ENCODE peak calls at places on chromosomes 11 and 22, in eight cellular contexts. One of them, this sample, is unnamed.

GRCh38 chr11:62666259-62666926 is 1.3 kb downstream of the CSKMT start:
- DNase-seq in hippocampal formation: no peak
- DNase-seq in effector memory CD4-positive, alpha-beta T cell: no peak
- DNase-seq in Kasumi-1: no peak
- DNase-seq in GM23248: peak
- DNase-seq in activated naive CD8-positive, alpha-beta T cell treated with anti-CD3 and anti-CD28 coated beads, Interleukin-2, amount 50 U/mL, for 24 hours: no peak
- DNase-seq in GM13976: no peak
- DNase-seq in stimulated activated CD8-positive, alpha-beta memory T cell treated with anti-CD3 and anti-CD28 coated beads, Interleukin-2, amount 100 ng/mL, for 48 hours: no peak
- DNase-seq in this sample: no peak

GRCh38 chr11:36030707-36031365 is 87.0 kb downstream of the LDLRAD3 start:
- DNase-seq in hippocampal formation: no peak
- DNase-seq in GM13976: no peak
- DNase-seq in stimulated activated CD8-positive, alpha-beta memory T cell treated with anti-CD3 and anti-CD28 coated beads, Interleukin-2, amount 100 ng/mL, for 48 hours: no peak
- DNase-seq in effector memory CD4-positive, alpha-beta T cell: no peak
- DNase-seq in GM23248: peak
- DNase-seq in Kasumi-1: no peak
- DNase-seq in activated naive CD8-positive, alpha-beta T cell treated with anti-CD3 and anti-CD28 coated beads, Interleukin-2, amount 50 U/mL, for 24 hours: no peak
- DNase-seq in this sample: no peak

GRCh38 chr11:33695051-33695566 is 5.5 kb downstream of the C11orf91 start:
- DNase-seq in stimulated activated CD8-positive, alpha-beta memory T cell treated with anti-CD3 and anti-CD28 coated beads, Interleukin-2, amount 100 ng/mL, for 48 hours: no peak
- DNase-seq in activated naive CD8-positive, alpha-beta T cell treated with anti-CD3 and anti-CD28 coated beads, Interleukin-2, amount 50 U/mL, for 24 hours: no peak
- DNase-seq in Kasumi-1: no peak
- DNase-seq in GM13976: no peak
- DNase-seq in hippocampal formation: no peak
- DNase-seq in effector memory CD4-positive, alpha-beta T cell: no peak
- DNase-seq in GM23248: no peak
- DNase-seq in this sample: no peak

GRCh38 chr11:33211153-33211552 is 46.0 kb upstream of the HIPK3 start:
- DNase-seq in GM23248: no peak
- DNase-seq in hippocampal formation: no peak
- DNase-seq in GM13976: no peak
- DNase-seq in effector memory CD4-positive, alpha-beta T cell: no peak
- DNase-seq in stimulated activated CD8-positive, alpha-beta memory T cell treated with anti-CD3 and anti-CD28 coated beads, Interleukin-2, amount 100 ng/mL, for 48 hours: no peak
- DNase-seq in Kasumi-1: peak
- DNase-seq in activated naive CD8-positive, alpha-beta T cell treated with anti-CD3 and anti-CD28 coated beads, Interleukin-2, amount 50 U/mL, for 24 hours: no peak
- DNase-seq in this sample: no peak

GRCh38 chr22:45251828-45252227 is 11.1 kb upstream of the KIAA0930 start:
- DNase-seq in GM23248: no peak
- DNase-seq in GM13976: no peak
- DNase-seq in stimulated activated CD8-positive, alpha-beta memory T cell treated with anti-CD3 and anti-CD28 coated beads, Interleukin-2, amount 100 ng/mL, for 48 hours: no peak
- DNase-seq in effector memory CD4-positive, alpha-beta T cell: no peak
- DNase-seq in activated naive CD8-positive, alpha-beta T cell treated with anti-CD3 and anti-CD28 coated beads, Interleukin-2, amount 50 U/mL, for 24 hours: no peak
- DNase-seq in Kasumi-1: no peak
- DNase-seq in hippocampal formation: no peak
- DNase-seq in this sample: no peak

GRCh38 chr11:76660533-76661305 is 9.8 kb downstream of the LRRC32 start:
- DNase-seq in Kasumi-1: no peak
- DNase-seq in effector memory CD4-positive, alpha-beta T cell: no peak
- DNase-seq in GM13976: peak
- DNase-seq in stimulated activated CD8-positive, alpha-beta memory T cell treated with anti-CD3 and anti-CD28 coated beads, Interleukin-2, amount 100 ng/mL, for 48 hours: no peak
- DNase-seq in activated naive CD8-positive, alpha-beta T cell treated with anti-CD3 and anti-CD28 coated beads, Interleukin-2, amount 50 U/mL, for 24 hours: no peak
- DNase-seq in GM23248: no peak
- DNase-seq in hippocampal formation: no peak
- DNase-seq in this sample: no peak

GRCh38 chr11:74710291-74710938 is 20.8 kb downstream of the CHRDL2 start:
- DNase-seq in hippocampal formation: no peak
- DNase-seq in Kasumi-1: no peak
- DNase-seq in effector memory CD4-positive, alpha-beta T cell: no peak
- DNase-seq in stimulated activated CD8-positive, alpha-beta memory T cell treated with anti-CD3 and anti-CD28 coated beads, Interleukin-2, amount 100 ng/mL, for 48 hours: no peak
- DNase-seq in GM23248: peak
- DNase-seq in GM13976: no peak
- DNase-seq in activated naive CD8-positive, alpha-beta T cell treated with anti-CD3 and anti-CD28 coated beads, Interleukin-2, amount 50 U/mL, for 24 hours: no peak
- DNase-seq in this sample: no peak

GRCh38 chr11:128522943-128523518 is 64.3 kb downstream of the ETS1 start:
- DNase-seq in hippocampal formation: no peak
- DNase-seq in GM13976: peak
- DNase-seq in GM23248: peak
- DNase-seq in effector memory CD4-positive, alpha-beta T cell: no peak
- DNase-seq in activated naive CD8-positive, alpha-beta T cell treated with anti-CD3 and anti-CD28 coated beads, Interleukin-2, amount 50 U/mL, for 24 hours: peak
- DNase-seq in stimulated activated CD8-positive, alpha-beta memory T cell treated with anti-CD3 and anti-CD28 coated beads, Interleukin-2, amount 100 ng/mL, for 48 hours: peak
- DNase-seq in Kasumi-1: no peak
- DNase-seq in this sample: no peak

GRCh38 chr11:15073361-15074205 is at the start of gene CALCB:
- DNase-seq in hippocampal formation: no peak
- DNase-seq in GM13976: peak
- DNase-seq in Kasumi-1: no peak
- DNase-seq in stimulated activated CD8-positive, alpha-beta memory T cell treated with anti-CD3 and anti-CD28 coated beads, Interleukin-2, amount 100 ng/mL, for 48 hours: no peak
- DNase-seq in activated naive CD8-positive, alpha-beta T cell treated with anti-CD3 and anti-CD28 coated beads, Interleukin-2, amount 50 U/mL, for 24 hours: peak
- DNase-seq in GM23248: peak
- DNase-seq in effector memory CD4-positive, alpha-beta T cell: no peak
- DNase-seq in this sample: peak

GRCh38 chr11:6632116-6633073 is 13.2 kb upstream of the TPP1 start:
- DNase-seq in effector memory CD4-positive, alpha-beta T cell: no peak
- DNase-seq in GM13976: no peak
- DNase-seq in stimulated activated CD8-positive, alpha-beta memory T cell treated with anti-CD3 and anti-CD28 coated beads, Interleukin-2, amount 100 ng/mL, for 48 hours: no peak
- DNase-seq in GM23248: no peak
- DNase-seq in Kasumi-1: no peak
- DNase-seq in activated naive CD8-positive, alpha-beta T cell treated with anti-CD3 and anti-CD28 coated beads, Interleukin-2, amount 50 U/mL, for 24 hours: peak
- DNase-seq in hippocampal formation: no peak
- DNase-seq in this sample: no peak

GRCh38 chr11:35011944-35012343 is 95.5 kb downstream of the PDHX start:
- DNase-seq in effector memory CD4-positive, alpha-beta T cell: no peak
- DNase-seq in activated naive CD8-positive, alpha-beta T cell treated with anti-CD3 and anti-CD28 coated beads, Interleukin-2, amount 50 U/mL, for 24 hours: no peak
- DNase-seq in stimulated activated CD8-positive, alpha-beta memory T cell treated with anti-CD3 and anti-CD28 coated beads, Interleukin-2, amount 100 ng/mL, for 48 hours: no peak
- DNase-seq in GM23248: no peak
- DNase-seq in Kasumi-1: no peak
- DNase-seq in GM13976: no peak
- DNase-seq in hippocampal formation: no peak
- DNase-seq in this sample: no peak

GRCh38 chr11:25242928-25243327 is 746.1 kb downstream of the LUZP2 start:
- DNase-seq in effector memory CD4-positive, alpha-beta T cell: no peak
- DNase-seq in stimulated activated CD8-positive, alpha-beta memory T cell treated with anti-CD3 and anti-CD28 coated beads, Interleukin-2, amount 100 ng/mL, for 48 hours: no peak
- DNase-seq in Kasumi-1: no peak
- DNase-seq in GM13976: no peak
- DNase-seq in GM23248: no peak
- DNase-seq in activated naive CD8-positive, alpha-beta T cell treated with anti-CD3 and anti-CD28 coated beads, Interleukin-2, amount 50 U/mL, for 24 hours: no peak
- DNase-seq in hippocampal formation: no peak
- DNase-seq in this sample: no peak

GRCh38 chr11:68976095-68976494 is 4.7 kb downstream of the MRGPRD start:
- DNase-seq in activated naive CD8-positive, alpha-beta T cell treated with anti-CD3 and anti-CD28 coated beads, Interleukin-2, amount 50 U/mL, for 24 hours: no peak
- DNase-seq in GM13976: no peak
- DNase-seq in hippocampal formation: no peak
- DNase-seq in effector memory CD4-positive, alpha-beta T cell: no peak
- DNase-seq in GM23248: no peak
- DNase-seq in stimulated activated CD8-positive, alpha-beta memory T cell treated with anti-CD3 and anti-CD28 coated beads, Interleukin-2, amount 100 ng/mL, for 48 hours: no peak
- DNase-seq in Kasumi-1: no peak
- DNase-seq in this sample: no peak

GRCh38 chr11:3888876-3889275 is 33.4 kb downstream of the STIM1 start:
- DNase-seq in Kasumi-1: no peak
- DNase-seq in effector memory CD4-positive, alpha-beta T cell: no peak
- DNase-seq in stimulated activated CD8-positive, alpha-beta memory T cell treated with anti-CD3 and anti-CD28 coated beads, Interleukin-2, amount 100 ng/mL, for 48 hours: no peak
- DNase-seq in hippocampal formation: no peak
- DNase-seq in GM13976: no peak
- DNase-seq in activated naive CD8-positive, alpha-beta T cell treated with anti-CD3 and anti-CD28 coated beads, Interleukin-2, amount 50 U/mL, for 24 hours: no peak
- DNase-seq in GM23248: no peak
- DNase-seq in this sample: no peak

GRCh38 chr11:15258433-15259350 is 144.0 kb downstream of the INSC start:
- DNase-seq in GM23248: peak
- DNase-seq in stimulated activated CD8-positive, alpha-beta memory T cell treated with anti-CD3 and anti-CD28 coated beads, Interleukin-2, amount 100 ng/mL, for 48 hours: no peak
- DNase-seq in effector memory CD4-positive, alpha-beta T cell: no peak
- DNase-seq in GM13976: no peak
- DNase-seq in activated naive CD8-positive, alpha-beta T cell treated with anti-CD3 and anti-CD28 coated beads, Interleukin-2, amount 50 U/mL, for 24 hours: no peak
- DNase-seq in hippocampal formation: no peak
- DNase-seq in Kasumi-1: peak
- DNase-seq in this sample: no peak

GRCh38 chr11:115054541-115055538 is 376.5 kb downstream of the NXPE2 start:
- DNase-seq in GM13976: no peak
- DNase-seq in effector memory CD4-positive, alpha-beta T cell: no peak
- DNase-seq in stimulated activated CD8-positive, alpha-beta memory T cell treated with anti-CD3 and anti-CD28 coated beads, Interleukin-2, amount 100 ng/mL, for 48 hours: no peak
- DNase-seq in Kasumi-1: no peak
- DNase-seq in GM23248: peak
- DNase-seq in hippocampal formation: no peak
- DNase-seq in activated naive CD8-positive, alpha-beta T cell treated with anti-CD3 and anti-CD28 coated beads, Interleukin-2, amount 50 U/mL, for 24 hours: no peak
- DNase-seq in this sample: no peak

GRCh38 chr11:125343732-125344131 is 152.3 kb downstream of the FEZ1 start:
- DNase-seq in activated naive CD8-positive, alpha-beta T cell treated with anti-CD3 and anti-CD28 coated beads, Interleukin-2, amount 50 U/mL, for 24 hours: no peak
- DNase-seq in stimulated activated CD8-positive, alpha-beta memory T cell treated with anti-CD3 and anti-CD28 coated beads, Interleukin-2, amount 100 ng/mL, for 48 hours: no peak
- DNase-seq in Kasumi-1: no peak
- DNase-seq in effector memory CD4-positive, alpha-beta T cell: no peak
- DNase-seq in GM13976: no peak
- DNase-seq in hippocampal formation: no peak
- DNase-seq in GM23248: peak
- DNase-seq in this sample: no peak

GRCh38 chr11:72012897-72013721 is 14.4 kb downstream of the IL18BP start:
- DNase-seq in stimulated activated CD8-positive, alpha-beta memory T cell treated with anti-CD3 and anti-CD28 coated beads, Interleukin-2, amount 100 ng/mL, for 48 hours: no peak
- DNase-seq in GM23248: peak
- DNase-seq in hippocampal formation: peak
- DNase-seq in Kasumi-1: no peak
- DNase-seq in effector memory CD4-positive, alpha-beta T cell: no peak
- DNase-seq in GM13976: no peak
- DNase-seq in activated naive CD8-positive, alpha-beta T cell treated with anti-CD3 and anti-CD28 coated beads, Interleukin-2, amount 50 U/mL, for 24 hours: no peak
- DNase-seq in this sample: peak

GRCh38 chr11:4181780-4182721 is 87.5 kb downstream of the RRM1 start:
- DNase-seq in Kasumi-1: peak
- DNase-seq in GM23248: peak
- DNase-seq in activated naive CD8-positive, alpha-beta T cell treated with anti-CD3 and anti-CD28 coated beads, Interleukin-2, amount 50 U/mL, for 24 hours: peak
- DNase-seq in GM13976: peak
- DNase-seq in stimulated activated CD8-positive, alpha-beta memory T cell treated with anti-CD3 and anti-CD28 coated beads, Interleukin-2, amount 100 ng/mL, for 48 hours: peak
- DNase-seq in hippocampal formation: peak
- DNase-seq in effector memory CD4-positive, alpha-beta T cell: no peak
- DNase-seq in this sample: peak

GRCh38 chr11:134406264-134407185 is 5.5 kb downstream of the B3GAT1 start:
- DNase-seq in GM23248: peak
- DNase-seq in Kasumi-1: no peak
- DNase-seq in GM13976: no peak
- DNase-seq in effector memory CD4-positive, alpha-beta T cell: no peak
- DNase-seq in activated naive CD8-positive, alpha-beta T cell treated with anti-CD3 and anti-CD28 coated beads, Interleukin-2, amount 50 U/mL, for 24 hours: no peak
- DNase-seq in stimulated activated CD8-positive, alpha-beta memory T cell treated with anti-CD3 and anti-CD28 coated beads, Interleukin-2, amount 100 ng/mL, for 48 hours: no peak
- DNase-seq in hippocampal formation: no peak
- DNase-seq in this sample: no peak

GRCh38 chr11:6448574-6448973 is 7.8 kb upstream of the HPX start:
- DNase-seq in hippocampal formation: no peak
- DNase-seq in stimulated activated CD8-positive, alpha-beta memory T cell treated with anti-CD3 and anti-CD28 coated beads, Interleukin-2, amount 100 ng/mL, for 48 hours: no peak
- DNase-seq in effector memory CD4-positive, alpha-beta T cell: no peak
- DNase-seq in activated naive CD8-positive, alpha-beta T cell treated with anti-CD3 and anti-CD28 coated beads, Interleukin-2, amount 50 U/mL, for 24 hours: no peak
- DNase-seq in GM13976: no peak
- DNase-seq in Kasumi-1: no peak
- DNase-seq in GM23248: no peak
- DNase-seq in this sample: no peak

GRCh38 chr11:35347921-35348331 is 71.4 kb downstream of the SLC1A2 start:
- DNase-seq in GM23248: peak
- DNase-seq in effector memory CD4-positive, alpha-beta T cell: no peak
- DNase-seq in GM13976: no peak
- DNase-seq in activated naive CD8-positive, alpha-beta T cell treated with anti-CD3 and anti-CD28 coated beads, Interleukin-2, amount 50 U/mL, for 24 hours: no peak
- DNase-seq in hippocampal formation: no peak
- DNase-seq in stimulated activated CD8-positive, alpha-beta memory T cell treated with anti-CD3 and anti-CD28 coated beads, Interleukin-2, amount 100 ng/mL, for 48 hours: no peak
- DNase-seq in Kasumi-1: no peak
- DNase-seq in this sample: no peak

GRCh38 chr22:49845241-49845640 is 8.4 kb upstream of the ZBED4 start:
- DNase-seq in GM23248: no peak
- DNase-seq in GM13976: no peak
- DNase-seq in hippocampal formation: no peak
- DNase-seq in Kasumi-1: no peak
- DNase-seq in activated naive CD8-positive, alpha-beta T cell treated with anti-CD3 and anti-CD28 coated beads, Interleukin-2, amount 50 U/mL, for 24 hours: no peak
- DNase-seq in effector memory CD4-positive, alpha-beta T cell: no peak
- DNase-seq in stimulated activated CD8-positive, alpha-beta memory T cell treated with anti-CD3 and anti-CD28 coated beads, Interleukin-2, amount 100 ng/mL, for 48 hours: no peak
- DNase-seq in this sample: no peak

GRCh38 chr11:35953081-35953480 is 9.2 kb downstream of the LDLRAD3 start:
- DNase-seq in Kasumi-1: no peak
- DNase-seq in effector memory CD4-positive, alpha-beta T cell: no peak
- DNase-seq in GM13976: no peak
- DNase-seq in stimulated activated CD8-positive, alpha-beta memory T cell treated with anti-CD3 and anti-CD28 coated beads, Interleukin-2, amount 100 ng/mL, for 48 hours: no peak
- DNase-seq in hippocampal formation: peak
- DNase-seq in GM23248: no peak
- DNase-seq in activated naive CD8-positive, alpha-beta T cell treated with anti-CD3 and anti-CD28 coated beads, Interleukin-2, amount 50 U/mL, for 24 hours: no peak
- DNase-seq in this sample: peak

GRCh38 chr11:106694501-106694900 is 323.8 kb downstream of the GUCY1A2 start:
- DNase-seq in hippocampal formation: no peak
- DNase-seq in activated naive CD8-positive, alpha-beta T cell treated with anti-CD3 and anti-CD28 coated beads, Interleukin-2, amount 50 U/mL, for 24 hours: no peak
- DNase-seq in effector memory CD4-positive, alpha-beta T cell: no peak
- DNase-seq in GM13976: no peak
- DNase-seq in Kasumi-1: no peak
- DNase-seq in stimulated activated CD8-positive, alpha-beta memory T cell treated with anti-CD3 and anti-CD28 coated beads, Interleukin-2, amount 100 ng/mL, for 48 hours: no peak
- DNase-seq in GM23248: no peak
- DNase-seq in this sample: no peak

GRCh38 chr11:94309757-94310156 is 5.4 kb downstream of the IZUMO1R start:
- DNase-seq in stimulated activated CD8-positive, alpha-beta memory T cell treated with anti-CD3 and anti-CD28 coated beads, Interleukin-2, amount 100 ng/mL, for 48 hours: no peak
- DNase-seq in activated naive CD8-positive, alpha-beta T cell treated with anti-CD3 and anti-CD28 coated beads, Interleukin-2, amount 50 U/mL, for 24 hours: no peak
- DNase-seq in GM23248: no peak
- DNase-seq in Kasumi-1: no peak
- DNase-seq in effector memory CD4-positive, alpha-beta T cell: no peak
- DNase-seq in hippocampal formation: no peak
- DNase-seq in GM13976: no peak
- DNase-seq in this sample: no peak

GRCh38 chr11:122275513-122275912 is 159.5 kb upstream of the BLID start:
- DNase-seq in GM13976: no peak
- DNase-seq in hippocampal formation: no peak
- DNase-seq in effector memory CD4-positive, alpha-beta T cell: no peak
- DNase-seq in activated naive CD8-positive, alpha-beta T cell treated with anti-CD3 and anti-CD28 coated beads, Interleukin-2, amount 50 U/mL, for 24 hours: no peak
- DNase-seq in Kasumi-1: no peak
- DNase-seq in stimulated activated CD8-positive, alpha-beta memory T cell treated with anti-CD3 and anti-CD28 coated beads, Interleukin-2, amount 100 ng/mL, for 48 hours: no peak
- DNase-seq in GM23248: peak
- DNase-seq in this sample: no peak

GRCh38 chr11:125166347-125166841 is 1.8 kb downstream of the PKNOX2 start:
- DNase-seq in GM13976: no peak
- DNase-seq in Kasumi-1: no peak
- DNase-seq in activated naive CD8-positive, alpha-beta T cell treated with anti-CD3 and anti-CD28 coated beads, Interleukin-2, amount 50 U/mL, for 24 hours: peak
- DNase-seq in hippocampal formation: no peak
- DNase-seq in GM23248: peak
- DNase-seq in effector memory CD4-positive, alpha-beta T cell: no peak
- DNase-seq in stimulated activated CD8-positive, alpha-beta memory T cell treated with anti-CD3 and anti-CD28 coated beads, Interleukin-2, amount 100 ng/mL, for 48 hours: no peak
- DNase-seq in this sample: peak

GRCh38 chr11:66288866-66289547 is at the start of gene YIF1A:
- DNase-seq in effector memory CD4-positive, alpha-beta T cell: peak
- DNase-seq in GM23248: peak
- DNase-seq in hippocampal formation: peak
- DNase-seq in GM13976: peak
- DNase-seq in stimulated activated CD8-positive, alpha-beta memory T cell treated with anti-CD3 and anti-CD28 coated beads, Interleukin-2, amount 100 ng/mL, for 48 hours: peak
- DNase-seq in activated naive CD8-positive, alpha-beta T cell treated with anti-CD3 and anti-CD28 coated beads, Interleukin-2, amount 50 U/mL, for 24 hours: peak
- DNase-seq in Kasumi-1: peak
- DNase-seq in this sample: peak

GRCh38 chr11:58392741-58393140 is 13.9 kb downstream of the OR5B3 start:
- DNase-seq in stimulated activated CD8-positive, alpha-beta memory T cell treated with anti-CD3 and anti-CD28 coated beads, Interleukin-2, amount 100 ng/mL, for 48 hours: no peak
- DNase-seq in activated naive CD8-positive, alpha-beta T cell treated with anti-CD3 and anti-CD28 coated beads, Interleukin-2, amount 50 U/mL, for 24 hours: no peak
- DNase-seq in GM13976: no peak
- DNase-seq in effector memory CD4-positive, alpha-beta T cell: no peak
- DNase-seq in GM23248: no peak
- DNase-seq in hippocampal formation: no peak
- DNase-seq in Kasumi-1: no peak
- DNase-seq in this sample: no peak

GRCh38 chr22:18057568-18058209 is 20.1 kb upstream of the PEX26 start:
- DNase-seq in Kasumi-1: peak
- DNase-seq in GM23248: peak
- DNase-seq in activated naive CD8-positive, alpha-beta T cell treated with anti-CD3 and anti-CD28 coated beads, Interleukin-2, amount 50 U/mL, for 24 hours: peak
- DNase-seq in GM13976: peak
- DNase-seq in stimulated activated CD8-positive, alpha-beta memory T cell treated with anti-CD3 and anti-CD28 coated beads, Interleukin-2, amount 100 ng/mL, for 48 hours: no peak
- DNase-seq in effector memory CD4-positive, alpha-beta T cell: no peak
- DNase-seq in hippocampal formation: peak
- DNase-seq in this sample: peak

GRCh38 chr11:93034640-93035039 is 65.2 kb downstream of the MTNR1B start:
- DNase-seq in activated naive CD8-positive, alpha-beta T cell treated with anti-CD3 and anti-CD28 coated beads, Interleukin-2, amount 50 U/mL, for 24 hours: no peak
- DNase-seq in hippocampal formation: no peak
- DNase-seq in stimulated activated CD8-positive, alpha-beta memory T cell treated with anti-CD3 and anti-CD28 coated beads, Interleukin-2, amount 100 ng/mL, for 48 hours: no peak
- DNase-seq in GM23248: no peak
- DNase-seq in GM13976: no peak
- DNase-seq in effector memory CD4-positive, alpha-beta T cell: no peak
- DNase-seq in Kasumi-1: no peak
- DNase-seq in this sample: no peak

GRCh38 chr11:75214411-75214821 is 26.2 kb upstream of the TPBGL start:
- DNase-seq in stimulated activated CD8-positive, alpha-beta memory T cell treated with anti-CD3 and anti-CD28 coated beads, Interleukin-2, amount 100 ng/mL, for 48 hours: peak
- DNase-seq in activated naive CD8-positive, alpha-beta T cell treated with anti-CD3 and anti-CD28 coated beads, Interleukin-2, amount 50 U/mL, for 24 hours: peak
- DNase-seq in hippocampal formation: no peak
- DNase-seq in effector memory CD4-positive, alpha-beta T cell: peak
- DNase-seq in GM23248: peak
- DNase-seq in GM13976: peak
- DNase-seq in Kasumi-1: peak
- DNase-seq in this sample: peak

GRCh38 chr22:40560551-40560950 is 76.0 kb downstream of the MRTFA start:
- DNase-seq in GM23248: peak
- DNase-seq in activated naive CD8-positive, alpha-beta T cell treated with anti-CD3 and anti-CD28 coated beads, Interleukin-2, amount 50 U/mL, for 24 hours: no peak
- DNase-seq in GM13976: no peak
- DNase-seq in stimulated activated CD8-positive, alpha-beta memory T cell treated with anti-CD3 and anti-CD28 coated beads, Interleukin-2, amount 100 ng/mL, for 48 hours: no peak
- DNase-seq in effector memory CD4-positive, alpha-beta T cell: no peak
- DNase-seq in Kasumi-1: peak
- DNase-seq in hippocampal formation: no peak
- DNase-seq in this sample: no peak